ENCODE peak calls at places on chromosome X, in six cellular contexts. S is CD4-positive, alpha-beta memory T cell; G is activated B cell treated with CpG ODN at 0.5 μM for 24 hours; A is GM20000; J is tibial artery; O is spleen. B is an unnamed sample.

GRCh38 chrX:134649770-134650169 is 8.5 kb downstream of the PLAC1 start:
- DNase-seq in S (no peak), G (no peak), A (no peak), J (no peak), O (no peak), B (no peak)

GRCh38 chrX:12080265-12080664 is 58.0 kb upstream of the FRMPD4 start:
- DNase-seq in S (no peak), G (no peak), A (peak), J (no peak), O (no peak), B (no peak)

GRCh38 chrX:150508461-150509367 is 59.7 kb upstream of the MTM1 start:
- DNase-seq in S (no peak), G (no peak), A (no peak), J (peak), O (no peak), B (peak)

GRCh38 chrX:22296871-22297270 is 24.2 kb downstream of the CBLL2 start:
- DNase-seq in S (no peak), G (no peak), A (no peak), J (no peak), O (no peak), B (no peak)

GRCh38 chrX:33725556-33726232 is 406.4 kb downstream of the FAM47A start:
- DNase-seq in S (no peak), G (no peak), A (no peak), J (no peak), O (no peak), B (no peak)

GRCh38 chrX:113297456-113297855 is 456.8 kb upstream of the AMOT start:
- DNase-seq in S (no peak), G (no peak), A (no peak), J (no peak), O (no peak), B (no peak)

GRCh38 chrX:20067709-20068315 is 48.9 kb downstream of the MAP7D2 start:
- DNase-seq in S (no peak), G (no peak), A (no peak), J (peak), O (no peak), B (peak)

GRCh38 chrX:53354669-53355068 is 67.8 kb downstream of the SMC1A start:
- DNase-seq in S (no peak), G (no peak), A (no peak), J (no peak), O (no peak), B (no peak)

GRCh38 chrX:140439455-140439854 is 65.4 kb downstream of the SOX3 start:
- DNase-seq in S (no peak), G (no peak), A (no peak), J (no peak), O (peak), B (no peak)

GRCh38 chrX:106959897-106960296 is 39.7 kb downstream of the CLDN2 start:
- DNase-seq in S (no peak), G (no peak), A (no peak), J (no peak), O (no peak), B (no peak)

GRCh38 chrX:113947548-113947947 is 636.3 kb upstream of the HTR2C start:
- DNase-seq in S (no peak), G (no peak), A (no peak), J (no peak), O (no peak), B (no peak)

GRCh38 chrX:16528620-16529019 is 121.3 kb upstream of the S100G start:
- DNase-seq in S (peak), G (no peak), A (no peak), J (no peak), O (no peak), B (no peak)

GRCh38 chrX:37745354-37745753 is 34.5 kb upstream of the CYBB start:
- DNase-seq in S (peak), G (peak), A (peak), J (peak), O (peak), B (peak)

GRCh38 chrX:37353646-37354045 is 4.5 kb downstream of the PRRG1 start:
- DNase-seq in S (no peak), G (no peak), A (no peak), J (no peak), O (no peak), B (no peak)

GRCh38 chrX:40127052-40127451 is 29.3 kb upstream of the BCOR start:
- DNase-seq in S (peak), G (no peak), A (no peak), J (no peak), O (no peak), B (no peak)

GRCh38 chrX:38142598-38142997 is 78.1 kb downstream of the SRPX start:
- DNase-seq in S (no peak), G (no peak), A (no peak), J (peak), O (no peak), B (no peak)

GRCh38 chrX:150365953-150366911 is 3.1 kb downstream of the MAMLD1 start:
- DNase-seq in S (no peak), G (no peak), A (no peak), J (peak), O (peak), B (no peak)

GRCh38 chrX:123731987-123732678 is 719 bp downstream of the THOC2 start:
- DNase-seq in S (no peak), G (no peak), A (no peak), J (no peak), O (peak), B (no peak)

GRCh38 chrX:97401154-97401553 is 517.4 kb downstream of the RPA4 start:
- DNase-seq in S (no peak), G (no peak), A (no peak), J (no peak), O (no peak), B (no peak)

B was measured in mucosa of gallbladder.